ENCODE peak calls at places on chromosomes 6 and 20, in eight cellular contexts. A is H9; F is endothelial cell; S is KBM-7; W is astrocyte; C is retinal pigment epithelial cell; R is HCEC 1CT; T is activated naive CD4-positive, alpha-beta T cell treated with Interleukin-2 at 50 U/mL for 16 hours. G is an unnamed sample.
A peak's percentile ranks its signal among the peaks of the same experiment; 100 is the strongest.

GRCh38 chr6:169701218-169701952 is 444 bp downstream of the WDR27 start:
- DNase-seq in A (no peak), F (no peak), S (no peak), W (peak; percentile 12), C (no peak), R (no peak), T (no peak), G (peak; percentile 39)

GRCh38 chr6:117396228-117396627 is 29.5 kb downstream of the ROS1 start:
- DNase-seq in A (no peak), F (no peak), S (no peak), W (no peak), C (no peak), R (peak; percentile 11), T (no peak), G (no peak)

GRCh38 chr6:87589693-87590416 is at the start of the genes ORC3 and RARS2:
- DNase-seq in A (peak; percentile 96), F (peak; percentile 97), S (peak; percentile 95), W (peak; percentile 88), C (peak; percentile 75), R (peak; percentile 95), T (peak; percentile 96), G (peak; percentile 98)

GRCh38 chr6:44645276-44645675 is 257.8 kb downstream of the CDC5L start:
- DNase-seq in A (no peak), F (no peak), S (peak; percentile 17), W (no peak), C (no peak), R (peak; percentile 8), T (no peak), G (no peak)

GRCh38 chr6:37630281-37630799 is 67.3 kb downstream of the MDGA1 start:
- DNase-seq in A (no peak), F (no peak), S (peak; percentile 55), W (peak; percentile 100), C (peak; percentile 88), R (peak; percentile 99), T (no peak), G (no peak)

GRCh38 chr20:8375898-8376297 is 243.8 kb downstream of the PLCB1 start:
- DNase-seq in A (no peak), F (no peak), S (no peak), W (peak; percentile 43), C (no peak), R (no peak), T (no peak), G (no peak)

GRCh38 chr20:2101057-2101934 is at the start of gene STK35:
- DNase-seq in A (peak; percentile 72), F (peak; percentile 57), S (peak; percentile 80), W (no peak), C (no peak), R (no peak), T (peak; percentile 74), G (peak; percentile 83)

GRCh38 chr6:124961784-124962611 is at the start of gene RNF217:
- DNase-seq in A (peak; percentile 49), F (peak; percentile 71), S (peak; percentile 69), W (peak; percentile 70), C (no peak), R (peak; percentile 56), T (no peak), G (peak; percentile 57)

GRCh38 chr6:109351231-109352132 is 30.8 kb downstream of the CD164 start:
- DNase-seq in A (no peak), F (no peak), S (peak; percentile 65), W (no peak), C (no peak), R (peak; percentile 1), T (no peak), G (peak; percentile 75)

GRCh38 chr6:28648878-28649375 is 123.2 kb downstream of the GPX5 start:
- DNase-seq in A (no peak), F (no peak), S (peak; percentile 81), W (no peak), C (no peak), R (peak; percentile 14), T (no peak), G (no peak)

GRCh38 chr6:26053929-26054658 is 33.1 kb upstream of the HFE start:
- DNase-seq in A (no peak), F (no peak), S (no peak), W (no peak), C (no peak), R (peak; percentile 39), T (no peak), G (no peak)

GRCh38 chr6:166382933-166383816 is at the start of gene MPC1:
- DNase-seq in A (peak; percentile 98), F (peak; percentile 98), S (peak; percentile 97), W (peak; percentile 91), C (peak; percentile 86), R (peak; percentile 96), T (peak; percentile 95), G (peak; percentile 97)

GRCh38 chr6:35359744-35360348 is 17.5 kb downstream of the PPARD start:
- DNase-seq in A (no peak), F (no peak), S (no peak), W (peak; percentile 97), C (no peak), R (no peak), T (no peak), G (no peak)

GRCh38 chr6:31354248-31354647 is 2.7 kb downstream of the HLA-B start:
- DNase-seq in A (no peak), F (no peak), S (no peak), W (no peak), C (no peak), R (no peak), T (peak; percentile 22), G (no peak)

GRCh38 chr6:100460650-100461204 is 4.0 kb downstream of the SIM1 start:
- DNase-seq in A (peak; percentile 44), F (peak; percentile 64), S (no peak), W (no peak), C (no peak), R (no peak), T (no peak), G (no peak)

GRCh38 chr6:150928882-150929281 is 63.4 kb downstream of the MTHFD1L start:
- DNase-seq in A (peak; percentile 49), F (no peak), S (no peak), W (no peak), C (no peak), R (no peak), T (no peak), G (no peak)